ENCODE peak calls at places on chromosomes 16 and 17, in nine cellular contexts. C is BJ, S is AG04450, F is HFF-Myc, P is upper lobe of left lung, H is WERI-Rb-1, Z is fibroblast of lung, Y is left lung, N is transverse colon. T is an unnamed sample.

GRCh38 chr16:58563235-58563634 is 47.9 kb downstream of the SETD6 start:
- DNase-seq in C (peak), S (peak), F (peak), P (no peak), H (no peak), Z (peak), Y (no peak), N (no peak), T (peak)

GRCh38 chr17:691423-691822 is 23.2 kb downstream of the VPS53 start:
- DNase-seq in C (peak), S (no peak), F (no peak), P (no peak), H (no peak), Z (no peak), Y (no peak), N (no peak), T (no peak)

GRCh38 chr17:44672479-44673093 is 16.3 kb downstream of the MEIOC start:
- DNase-seq in C (peak), S (no peak), F (no peak), P (no peak), H (no peak), Z (peak), Y (no peak), N (no peak), T (no peak)

GRCh38 chr17:38421871-38422819 is 6.1 kb upstream of the ARHGAP23 start:
- DNase-seq in C (no peak), S (no peak), F (no peak), P (no peak), H (no peak), Z (peak), Y (no peak), N (no peak), T (no peak)

GRCh38 chr16:4327782-4328579 is 12.1 kb downstream of the GLIS2 start:
- DNase-seq in C (no peak), S (no peak), F (no peak), P (peak), H (peak), Z (peak), Y (peak), N (peak), T (no peak)

GRCh38 chr17:65193305-65194293 is 56.4 kb downstream of the RGS9 start:
- DNase-seq in C (no peak), S (no peak), F (no peak), P (no peak), H (no peak), Z (no peak), Y (no peak), N (no peak), T (no peak)

GRCh38 chr17:57954421-57955182 is 610 bp downstream of the CUEDC1 start:
- DNase-seq in C (no peak), S (no peak), F (no peak), P (peak), H (peak), Z (peak), Y (peak), N (peak), T (no peak)

GRCh38 chr17:73410586-73411329 is 99.0 kb upstream of the CDC42EP4 start:
- DNase-seq in C (no peak), S (no peak), F (no peak), P (no peak), H (no peak), Z (no peak), Y (no peak), N (no peak), T (no peak)

GRCh38 chr17:64972611-64973010 is 53.3 kb upstream of the LRRC37A3 start:
- DNase-seq in C (no peak), S (no peak), F (no peak), P (no peak), H (no peak), Z (no peak), Y (no peak), N (no peak), T (no peak)

GRCh38 chr17:80774146-80774545 is 217.5 kb upstream of the CHMP6 start:
- DNase-seq in C (no peak), S (no peak), F (no peak), P (no peak), H (no peak), Z (peak), Y (peak), N (no peak), T (no peak)

GRCh38 chr17:72397687-72398086 is 276.9 kb downstream of the SOX9 start:
- DNase-seq in C (no peak), S (no peak), F (no peak), P (no peak), H (no peak), Z (peak), Y (no peak), N (no peak), T (no peak)

GRCh38 chr16:48164907-48165715 is 9.3 kb upstream of the ABCC12 start:
- DNase-seq in C (no peak), S (peak), F (peak), P (peak), H (peak), Z (peak), Y (peak), N (peak), T (peak)

GRCh38 chr16:85891776-85892166 is 7.2 kb upstream of the IRF8 start:
- DNase-seq in C (no peak), S (no peak), F (no peak), P (no peak), H (no peak), Z (no peak), Y (no peak), N (peak), T (no peak)
- TF ChIP-seq CTCF in C (no peak), S (no peak), F (no peak), P (no peak), H (no peak), Z (no peak), Y (no peak), N (no peak), T (no peak)

GRCh38 chr17:41009301-41009760 is 403 bp upstream of the KRTAP3-1 start:
- DNase-seq in C (no peak), S (no peak), F (no peak), P (no peak), H (no peak), Z (no peak), Y (no peak), N (no peak), T (no peak)

GRCh38 chr17:41009936-41010335 is 1.0 kb upstream of the KRTAP3-1 start:
- DNase-seq in C (no peak), S (no peak), F (no peak), P (no peak), H (no peak), Z (no peak), Y (no peak), N (no peak), T (no peak)

GRCh38 chr17:41010421-41010820 is 1.5 kb upstream of the KRTAP3-1 start:
- DNase-seq in C (no peak), S (no peak), F (no peak), P (no peak), H (no peak), Z (no peak), Y (no peak), N (no peak), T (no peak)

GRCh38 chr17:41013181-41013580 is 4.3 kb upstream of the KRTAP3-1 start:
- DNase-seq in C (peak), S (no peak), F (peak), P (no peak), H (no peak), Z (no peak), Y (no peak), N (no peak), T (no peak)

GRCh38 chr17:41008811-41009210 is at the start of gene KRTAP3-1:
- DNase-seq in C (no peak), S (no peak), F (no peak), P (no peak), H (peak), Z (no peak), Y (no peak), N (no peak), T (no peak)
- H3K4me3 ChIP-seq in C (no peak), S (no peak), F (no peak), P (no peak), H (no peak), Z (no peak), Y (no peak), N (no peak), T (no peak)

DNA sequence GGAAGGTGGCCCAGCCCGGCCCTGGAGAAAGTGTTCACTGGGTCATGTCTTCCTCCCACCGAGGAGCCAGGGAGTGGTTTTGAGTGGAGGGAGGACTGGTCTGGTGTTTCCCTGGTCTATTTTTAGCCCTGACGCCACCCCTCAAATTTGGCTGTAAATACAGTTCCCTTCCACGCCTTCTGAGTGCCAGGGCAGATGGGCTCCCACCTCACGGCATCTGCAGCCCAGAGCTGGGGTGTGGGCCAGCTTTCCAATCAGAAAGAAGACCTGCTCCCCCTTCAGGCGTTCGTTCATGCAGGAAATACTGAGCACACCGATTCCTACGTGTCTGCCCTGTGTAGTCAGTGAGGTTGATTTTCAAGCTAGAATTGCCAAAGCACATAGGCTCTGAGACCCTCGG is 53.7 kb downstream of the SNX20 start:
- DNase-seq in C (no peak), S (no peak), F (no peak), P (peak), H (peak), Z (peak), Y (no peak), N (peak), T (no peak)
- TF ChIP-seq CTCF in C (peak), S (peak), F (peak), P (no peak), H (peak), Z (peak), Y (no peak), N (peak), T (peak)

DNA sequence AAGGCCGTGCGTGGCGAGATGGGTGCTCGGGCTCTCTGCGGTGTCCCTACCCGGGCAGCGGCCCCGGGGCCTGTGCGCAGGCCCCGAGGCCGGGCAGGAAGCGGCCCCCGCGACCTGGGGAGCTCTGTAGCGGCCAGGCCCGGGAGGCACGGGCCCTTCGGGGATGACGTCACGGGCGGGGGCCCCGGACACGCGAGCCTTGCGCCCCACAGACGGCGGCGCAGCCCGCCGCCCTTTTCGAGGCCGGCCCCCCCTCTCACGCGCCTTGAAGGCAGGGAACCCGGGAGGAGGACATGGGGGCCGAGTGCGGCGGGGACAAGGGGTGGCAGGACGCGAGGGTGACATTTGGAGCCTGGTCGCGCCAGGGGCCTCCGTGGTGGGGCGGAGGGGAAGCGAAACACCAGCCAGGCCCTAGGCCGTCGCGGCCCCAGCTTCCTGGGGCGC is 1.1 kb downstream of the RAI1 start:
- DNase-seq in C (no peak), S (no peak), F (no peak), P (peak), H (no peak), Z (no peak), Y (peak), N (peak), T (no peak)
- H3K4me3 ChIP-seq in C (peak), S (peak), F (peak), P (peak), H (peak), Z (peak), Y (peak), N (peak), T (peak)

GRCh38 chr17:52476638-52477313 is 318.3 kb upstream of the CA10 start:
- DNase-seq in C (no peak), S (no peak), F (no peak), P (no peak), H (no peak), Z (no peak), Y (no peak), N (no peak), T (no peak)

GRCh38 chr17:52477824-52478614 is 319.5 kb upstream of the CA10 start:
- DNase-seq in C (no peak), S (no peak), F (no peak), P (no peak), H (no peak), Z (no peak), Y (no peak), N (peak), T (no peak)

DNA sequence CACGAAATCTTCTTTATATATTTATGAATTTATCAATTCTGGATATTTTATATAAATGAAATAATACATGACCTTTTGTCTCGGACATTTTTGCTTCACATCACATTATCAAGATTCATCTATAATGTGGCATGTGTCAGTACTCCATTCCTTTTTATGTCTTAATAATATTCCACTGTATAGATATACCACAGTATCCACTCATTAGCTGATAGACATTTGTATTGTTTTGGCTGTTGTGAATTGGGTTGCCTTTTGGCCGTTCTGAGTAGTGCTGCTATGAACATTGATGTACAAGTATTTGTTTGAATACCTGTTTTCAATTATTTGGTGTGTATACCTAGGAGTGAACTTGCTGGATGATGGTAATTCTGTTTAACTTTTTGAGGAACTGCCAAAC is 323.8 kb upstream of the CA10 start:
- DNase-seq in C (no peak), S (no peak), F (no peak), P (no peak), H (no peak), Z (no peak), Y (no peak), N (no peak), T (no peak)
- TF ChIP-seq CTCF in C (no peak), S (no peak), F (no peak), P (no peak), H (no peak), Z (no peak), Y (no peak), N (no peak), T (no peak)

DNA sequence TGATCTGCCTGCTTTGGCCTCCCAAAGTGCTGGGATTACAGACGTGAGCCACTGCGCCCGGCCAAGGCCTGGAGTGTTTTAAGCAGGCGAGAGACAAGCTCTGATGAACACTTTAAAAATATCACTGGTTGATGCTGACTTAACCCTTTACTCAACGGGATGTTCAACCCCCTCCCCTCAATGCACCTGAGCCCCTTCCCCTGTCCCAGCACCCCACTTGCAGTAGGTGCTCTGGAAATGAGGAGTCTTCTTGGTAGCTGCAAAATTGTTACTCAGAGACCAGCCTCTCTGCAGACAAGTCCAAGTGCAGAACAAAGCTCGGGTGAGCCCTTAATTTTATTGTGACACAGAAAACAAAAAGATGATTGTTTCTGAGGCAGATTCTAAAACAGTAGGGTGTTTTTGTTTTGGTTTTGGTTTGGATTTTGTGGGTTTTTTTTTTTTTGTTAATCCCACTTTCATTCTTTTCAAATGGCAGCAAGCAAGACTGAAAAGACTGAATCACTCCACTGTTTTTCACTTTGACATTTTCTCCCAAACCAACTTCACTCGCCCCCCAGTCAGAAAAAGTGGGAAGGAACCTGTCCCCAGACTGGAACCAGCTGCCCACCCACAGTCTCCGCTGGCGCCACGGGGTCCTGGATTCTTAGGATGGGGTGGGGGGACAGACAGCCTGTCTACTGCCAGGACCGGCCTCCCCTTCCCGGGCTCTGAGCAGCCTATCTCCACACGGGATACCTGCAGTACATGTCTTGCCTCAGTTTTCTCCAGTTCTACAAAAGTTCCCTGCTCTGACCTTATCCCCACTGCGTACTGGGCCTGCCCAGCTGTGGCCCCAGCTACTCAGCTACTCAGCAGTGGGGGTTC is 5.2 kb upstream of the PLLP start:
- DNase-seq in C (no peak), S (no peak), F (no peak), P (no peak), H (no peak), Z (no peak), Y (no peak), N (no peak), T (no peak)
- H3K4me3 ChIP-seq in C (no peak), S (no peak), F (no peak), P (no peak), H (no peak), Z (no peak), Y (no peak), N (no peak), T (no peak)